ENCODE peak calls at places on chromosomes 4 and X, in eight cellular contexts. C, K, D, B, N, U, M and W are unnamed samples.

GRCh38 chr4:56677673-56678072 is 3.4 kb downstream of the HOPX start:
- DNase-seq in C (no peak), K (no peak), D (no peak), B (no peak), N (no peak), U (no peak), M (no peak), W (no peak)

GRCh38 chrX:143296521-143296920 is 220.8 kb downstream of the SPANXN3 start:
- DNase-seq in C (no peak), K (no peak), D (no peak), B (no peak), N (no peak), U (no peak), M (no peak), W (no peak)

GRCh38 chr4:8655411-8656184 is 63.0 kb downstream of the CPZ start:
- DNase-seq in C (no peak), K (no peak), D (no peak), B (no peak), N (no peak), U (no peak), M (no peak), W (no peak)

GRCh38 chr4:73727685-73728084 is 12.7 kb upstream of the CXCL8 start:
- DNase-seq in C (no peak), K (no peak), D (no peak), B (no peak), N (no peak), U (no peak), M (no peak), W (no peak)

GRCh38 chr4:4969298-4969697 is 50.0 kb downstream of the CYTL1 start:
- DNase-seq in C (no peak), K (peak), D (no peak), B (no peak), N (peak), U (no peak), M (no peak), W (peak)

GRCh38 chr4:54669831-54670230 is 12.1 kb downstream of the KIT start:
- DNase-seq in C (no peak), K (no peak), D (no peak), B (no peak), N (no peak), U (no peak), M (peak), W (no peak)

GRCh38 chr4:21366840-21367239 is 581.7 kb downstream of the KCNIP4 start:
- DNase-seq in C (no peak), K (no peak), D (no peak), B (no peak), N (no peak), U (no peak), M (no peak), W (no peak)

GRCh38 chrX:41116948-41117347 is 31.7 kb downstream of the USP9X start:
- DNase-seq in C (no peak), K (no peak), D (no peak), B (no peak), N (no peak), U (no peak), M (no peak), W (peak)

GRCh38 chr4:51884055-51884454 is 41.1 kb downstream of the DCUN1D4 start:
- DNase-seq in C (no peak), K (no peak), D (no peak), B (peak), N (no peak), U (no peak), M (no peak), W (no peak)

GRCh38 chrX:40103565-40104323 is 6.0 kb upstream of the BCOR start:
- DNase-seq in C (no peak), K (no peak), D (no peak), B (no peak), N (no peak), U (no peak), M (no peak), W (no peak)

GRCh38 chr4:45120163-45120562 is 393.8 kb upstream of the GNPDA2 start:
- DNase-seq in C (no peak), K (no peak), D (no peak), B (no peak), N (no peak), U (no peak), M (no peak), W (no peak)

GRCh38 chrX:136104936-136105335 is 42.4 kb upstream of the FHL1 start:
- DNase-seq in C (no peak), K (no peak), D (no peak), B (no peak), N (no peak), U (no peak), M (no peak), W (no peak)
- TF ChIP-seq CTCF in C (no peak), K (no peak), D (no peak), B (no peak), N (no peak), U (no peak), M (no peak), W (no peak)

GRCh38 chrX:118056870-118057269 is 59.7 kb downstream of the KLHL13 start:
- DNase-seq in C (no peak), K (no peak), D (no peak), B (no peak), N (no peak), U (no peak), M (no peak), W (no peak)

GRCh38 chrX:118058924-118059323 is 57.7 kb downstream of the KLHL13 start:
- DNase-seq in C (no peak), K (no peak), D (no peak), B (no peak), N (no peak), U (no peak), M (no peak), W (no peak)

GRCh38 chrX:118062817-118063615 is 53.6 kb downstream of the KLHL13 start:
- DNase-seq in C (no peak), K (no peak), D (no peak), B (no peak), N (no peak), U (no peak), M (no peak), W (no peak)

GRCh38 chrX:118066867-118067515 is 49.6 kb downstream of the KLHL13 start:
- DNase-seq in C (no peak), K (no peak), D (no peak), B (no peak), N (no peak), U (no peak), M (no peak), W (no peak)

DNA sequence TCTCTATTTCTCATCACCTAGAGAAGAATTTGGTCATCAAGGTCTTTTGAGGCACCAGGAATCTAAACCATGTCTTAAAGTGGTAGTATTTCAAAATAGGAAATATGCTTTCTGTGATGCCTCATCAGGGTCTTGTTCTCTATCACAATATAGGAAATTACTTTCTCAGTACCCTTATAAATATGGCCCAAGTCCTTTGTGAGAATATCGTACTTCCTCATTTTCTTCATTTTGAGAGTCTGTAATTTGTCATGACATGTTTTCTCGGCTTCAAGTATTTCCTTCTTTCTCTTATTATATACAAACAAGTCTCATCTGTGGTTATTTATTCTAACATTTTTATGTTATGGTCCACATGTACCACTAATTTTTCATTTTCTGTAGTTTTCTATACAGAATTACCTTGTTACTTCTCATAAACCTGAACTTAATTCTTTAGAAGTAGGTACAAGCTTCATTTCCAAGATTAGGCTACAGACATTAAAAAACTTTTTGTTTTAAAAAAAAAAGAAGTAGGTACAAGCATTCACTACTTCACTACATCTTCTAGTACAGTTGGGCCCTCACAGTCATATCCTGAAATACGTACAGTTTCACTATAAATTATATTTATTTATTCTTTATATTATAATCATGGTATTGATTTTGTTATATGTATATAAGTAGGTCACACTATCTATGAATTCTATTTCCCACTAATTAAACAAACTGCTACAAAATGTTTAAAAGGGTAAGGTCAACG is 54.4 kb downstream of the KLHL13 start:
- DNase-seq in C (no peak), K (no peak), D (no peak), B (no peak), N (no peak), U (no peak), M (no peak), W (no peak)
- TF ChIP-seq CTCF in C (no peak), K (no peak), D (no peak), B (no peak), N (no peak), U (no peak), M (no peak), W (no peak)

DNA sequence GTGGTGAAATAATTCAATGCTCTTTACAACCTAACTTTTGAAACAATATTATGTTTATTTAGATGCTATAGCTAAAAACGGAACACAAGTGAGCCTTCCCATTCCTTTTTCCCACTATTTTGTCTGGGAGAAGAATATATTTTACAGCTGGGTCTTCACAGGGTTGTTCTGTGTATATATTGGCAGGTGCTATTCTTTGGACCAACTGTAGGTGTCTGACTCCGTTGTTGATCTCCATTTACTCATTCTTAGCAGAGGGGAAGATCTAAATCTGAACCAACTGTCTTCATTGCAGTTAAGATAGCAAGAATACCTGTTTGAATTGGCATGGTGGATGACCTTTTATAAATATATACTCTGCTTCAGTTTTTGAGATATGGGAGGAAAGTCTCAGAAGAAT is 257.4 kb downstream of the CFAP299 start:
- DNase-seq in C (no peak), K (peak), D (no peak), B (no peak), N (no peak), U (no peak), M (no peak), W (no peak)
- TF ChIP-seq CTCF in C (no peak), K (no peak), D (no peak), B (peak), N (no peak), U (no peak), M (no peak), W (peak)

GRCh38 chrX:125202486-125203378 is 116.9 kb upstream of the TEX13C start:
- DNase-seq in C (no peak), K (no peak), D (no peak), B (no peak), N (no peak), U (no peak), M (peak), W (no peak)

GRCh38 chrX:125205918-125206665 is 113.6 kb upstream of the TEX13C start:
- DNase-seq in C (no peak), K (peak), D (no peak), B (no peak), N (no peak), U (no peak), M (peak), W (no peak)

GRCh38 chrX:125203379-125203736 is 116.3 kb upstream of the TEX13C start:
- DNase-seq in C (no peak), K (no peak), D (no peak), B (no peak), N (no peak), U (no peak), M (no peak), W (no peak)

GRCh38 chrX:125203737-125204578 is 115.7 kb upstream of the TEX13C start:
- DNase-seq in C (no peak), K (peak), D (peak), B (peak), N (no peak), U (peak), M (peak), W (no peak)

GRCh38 chrX:125205084-125205917 is 114.4 kb upstream of the TEX13C start:
- DNase-seq in C (no peak), K (peak), D (peak), B (no peak), N (peak), U (peak), M (peak), W (no peak)
- TF ChIP-seq CTCF in C (no peak), K (peak), D (peak), B (peak), N (no peak), U (no peak), M (no peak), W (no peak)

GRCh38 chr4:16225996-16226815 is at the start of gene TAPT1:
- DNase-seq in C (no peak), K (peak), D (no peak), B (no peak), N (peak), U (peak), M (peak), W (peak)

GRCh38 chr4:16224669-16225068 is 1.6 kb downstream of the TAPT1 start:
- DNase-seq in C (no peak), K (no peak), D (no peak), B (no peak), N (no peak), U (no peak), M (no peak), W (no peak)

GRCh38 chr4:16225139-16225538 is 1.1 kb downstream of the TAPT1 start:
- DNase-seq in C (no peak), K (peak), D (no peak), B (no peak), N (peak), U (no peak), M (no peak), W (peak)

GRCh38 chr4:16226816-16227461 is 668 bp upstream of the TAPT1 start:
- DNase-seq in C (no peak), K (peak), D (no peak), B (no peak), N (peak), U (peak), M (peak), W (no peak)

DNA sequence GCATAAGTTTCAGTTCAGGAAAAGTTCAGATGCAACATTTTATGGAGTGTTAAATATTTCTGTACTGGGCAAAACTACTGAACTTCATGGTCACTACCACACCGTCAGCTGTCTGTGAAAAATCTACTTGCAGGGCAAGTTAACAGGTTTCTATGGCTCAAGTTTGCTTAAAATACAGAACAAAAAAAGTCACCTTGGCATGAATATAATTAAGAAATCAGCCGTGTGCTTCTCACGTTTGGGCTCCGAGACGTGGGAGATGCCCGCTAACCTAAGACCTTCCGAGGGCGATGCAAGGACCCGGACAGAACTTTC is 633 bp downstream of the TAPT1 start:
- DNase-seq in C (no peak), K (no peak), D (no peak), B (no peak), N (no peak), U (no peak), M (no peak), W (no peak)
- TF ChIP-seq CTCF in C (no peak), K (no peak), D (no peak), B (no peak), N (no peak), U (no peak), M (no peak), W (no peak)